ENCODE peak calls at places on chromosomes 11 and 22, in eight cellular contexts. G, J, E, Q, M, R, V and L are unnamed samples.

GRCh38 chr11:86719781-86720463 is 47.5 kb upstream of the ME3 start:
- DNase-seq in G (no peak), J (no peak), E (peak; percentile 63), Q (no peak), M (peak; percentile 56), R (no peak), V (peak; percentile 85), L (no peak)

GRCh38 chr11:72773291-72773690 is 20.6 kb downstream of the STARD10 start:
- DNase-seq in G (no peak), J (no peak), E (peak; percentile 94), Q (no peak), M (no peak), R (no peak), V (peak; percentile 93), L (no peak)

GRCh38 chr11:116856423-116856822 is 19.0 kb upstream of the APOA1 start:
- DNase-seq in G (no peak), J (no peak), E (no peak), Q (no peak), M (no peak), R (no peak), V (no peak), L (no peak)

GRCh38 chr22:44309137-44309536 is 3.6 kb downstream of the SHISAL1 start:
- DNase-seq in G (no peak), J (no peak), E (peak; percentile 83), Q (no peak), M (peak; percentile 41), R (no peak), V (peak; percentile 98), L (no peak)

GRCh38 chr11:119077839-119078238 is 6.8 kb upstream of the HMBS start:
- DNase-seq in G (no peak), J (no peak), E (no peak), Q (no peak), M (no peak), R (no peak), V (no peak), L (no peak)

GRCh38 chr11:86047275-86047991 is 21.5 kb downstream of the PICALM start:
- DNase-seq in G (no peak), J (no peak), E (peak; percentile 48), Q (no peak), M (no peak), R (no peak), V (peak; percentile 54), L (no peak)

GRCh38 chr22:35642305-35642741 is 5.9 kb upstream of the APOL6 start:
- DNase-seq in G (no peak), J (no peak), E (no peak), Q (no peak), M (no peak), R (no peak), V (peak; percentile 46), L (peak; percentile 16)

GRCh38 chr11:59358595-59358994 is at the start of gene OR5AN1:
- DNase-seq in G (no peak), J (no peak), E (no peak), Q (no peak), M (no peak), R (no peak), V (no peak), L (no peak)

GRCh38 chr11:35579557-35580396 is 38.5 kb upstream of the FJX1 start:
- DNase-seq in G (no peak), J (no peak), E (peak; percentile 95), Q (no peak), M (peak; percentile 69), R (no peak), V (peak; percentile 99), L (no peak)

GRCh38 chr11:57798905-57799559 is 37.4 kb downstream of the CTNND1 start:
- DNase-seq in G (peak; percentile 97), J (peak; percentile 22), E (peak; percentile 51), Q (no peak), M (no peak), R (no peak), V (peak; percentile 52), L (no peak)

GRCh38 chr11:126310229-126310991 is 6.5 kb downstream of the DCPS start:
- DNase-seq in G (no peak), J (peak; percentile 35), E (peak; percentile 82), Q (peak; percentile 78), M (peak; percentile 63), R (no peak), V (peak; percentile 74), L (peak; percentile 82)

GRCh38 chr11:48083427-48083826 is 103.1 kb downstream of the PTPRJ start:
- DNase-seq in G (no peak), J (no peak), E (peak; percentile 67), Q (no peak), M (no peak), R (no peak), V (peak; percentile 13), L (no peak)

GRCh38 chr22:31647516-31647915 is 14.5 kb downstream of the PISD start:
- DNase-seq in G (no peak), J (no peak), E (peak; percentile 95), Q (no peak), M (no peak), R (no peak), V (peak; percentile 91), L (no peak)

GRCh38 chr11:117941163-117941707 is 12.0 kb upstream of the TMPRSS13 start:
- DNase-seq in G (no peak), J (no peak), E (no peak), Q (no peak), M (no peak), R (no peak), V (no peak), L (no peak)

GRCh38 chr11:121367434-121367833 is 74.9 kb downstream of the SC5D start:
- DNase-seq in G (no peak), J (peak; percentile 22), E (peak; percentile 65), Q (no peak), M (no peak), R (no peak), V (peak; percentile 4), L (no peak)

GRCh38 chr22:21818487-21819182 is 48.8 kb downstream of the MAPK1 start:
- DNase-seq in G (no peak), J (no peak), E (no peak), Q (no peak), M (no peak), R (no peak), V (no peak), L (no peak)

GRCh38 chr11:16879690-16880089 is 134.5 kb downstream of the PLEKHA7 start:
- DNase-seq in G (no peak), J (no peak), E (no peak), Q (no peak), M (no peak), R (no peak), V (no peak), L (no peak)

GRCh38 chr11:112734207-112734606 is 227.0 kb upstream of the NCAM1 start:
- DNase-seq in G (peak; percentile 7), J (no peak), E (peak; percentile 52), Q (no peak), M (no peak), R (no peak), V (peak; percentile 8), L (peak; percentile 47)

GRCh38 chr11:36288442-36289225 is 590 bp downstream of the COMMD9 start:
- DNase-seq in G (no peak), J (no peak), E (no peak), Q (no peak), M (no peak), R (no peak), V (no peak), L (no peak)

GRCh38 chr11:119029340-119030028 is 1.2 kb downstream of the SLC37A4 start:
- DNase-seq in G (no peak), J (no peak), E (no peak), Q (no peak), M (no peak), R (no peak), V (no peak), L (no peak)

GRCh38 chr11:122559734-122560382 is 95.7 kb upstream of the UBASH3B start:
- DNase-seq in G (no peak), J (no peak), E (no peak), Q (no peak), M (peak; percentile 38), R (no peak), V (peak; percentile 25), L (no peak)

GRCh38 chr22:37063436-37064420 is 12.2 kb downstream of the KCTD17 start:
- DNase-seq in G (no peak), J (no peak), E (no peak), Q (no peak), M (no peak), R (no peak), V (no peak), L (no peak)

GRCh38 chr22:43500792-43501785 is 89.3 kb downstream of the MPPED1 start:
- DNase-seq in G (no peak), J (no peak), E (no peak), Q (no peak), M (no peak), R (no peak), V (no peak), L (no peak)

GRCh38 chr11:10455637-10456487 is 798 bp downstream of the AMPD3 start:
- DNase-seq in G (no peak), J (peak; percentile 69), E (peak; percentile 80), Q (no peak), M (peak; percentile 52), R (peak; percentile 25), V (peak; percentile 90), L (peak; percentile 47)

GRCh38 chr22:38965614-38966378 is 8.4 kb downstream of the APOBEC3A start:
- DNase-seq in G (no peak), J (no peak), E (no peak), Q (no peak), M (no peak), R (no peak), V (no peak), L (no peak)

GRCh38 chr11:75425422-75425821 is 7.6 kb downstream of the KLHL35 start:
- DNase-seq in G (no peak), J (no peak), E (no peak), Q (no peak), M (peak; percentile 60), R (no peak), V (no peak), L (no peak)
- TF ChIP-seq CTCF in G (peak; percentile 31), J (no peak), E (peak; percentile 57), Q (no peak), M (peak; percentile 49), R (no peak), V (peak; percentile 16), L (no peak)

GRCh38 chr22:17164392-17165024 is 5.4 kb upstream of the HDHD5 start:
- DNase-seq in G (no peak), J (no peak), E (peak; percentile 10), Q (no peak), M (peak; percentile 21), R (no peak), V (no peak), L (no peak)
- TF ChIP-seq CTCF in G (no peak), J (no peak), E (peak; percentile 25), Q (no peak), M (no peak), R (no peak), V (peak; percentile 18), L (peak; percentile 33)

DNA sequence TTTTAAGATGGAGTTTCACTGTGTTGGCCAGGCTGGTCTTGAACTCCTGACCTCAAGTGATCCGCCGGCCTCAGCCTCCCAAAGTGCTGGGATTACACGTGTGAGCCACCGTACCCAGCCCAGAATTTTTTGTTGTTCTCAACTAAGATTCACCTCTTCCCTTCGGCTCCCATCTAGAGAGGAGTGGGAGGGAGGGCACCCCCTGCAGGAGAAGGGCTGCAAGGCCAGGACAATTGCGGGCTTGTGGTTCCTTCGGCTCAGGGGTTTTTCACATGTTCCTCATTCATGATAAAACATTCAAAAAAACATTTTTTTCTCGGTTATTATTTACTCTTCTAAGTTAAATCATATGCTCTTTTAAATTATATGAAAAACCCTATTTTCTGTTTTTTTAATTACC is 201.1 kb upstream of the LRRC4C start:
- DNase-seq in G (no peak), J (no peak), E (no peak), Q (no peak), M (no peak), R (no peak), V (no peak), L (no peak)
- TF ChIP-seq CTCF in G (no peak), J (no peak), E (no peak), Q (no peak), M (no peak), R (no peak), V (no peak), L (no peak)

GRCh38 chr22:30305906-30306628 is 16.8 kb upstream of the CASTOR1 start:
- DNase-seq in G (no peak), J (no peak), E (no peak), Q (no peak), M (no peak), R (no peak), V (no peak), L (no peak)
- TF ChIP-seq CTCF in G (no peak), J (no peak), E (no peak), Q (no peak), M (no peak), R (no peak), V (no peak), L (no peak)